ENCODE peak calls at places on chromosomes 1 and 21, in five cellular contexts. P is testis, M is stomach, C is psoas muscle, N is HAP-1. U is an unnamed sample. For H3K36me3, the result is how much of the 10 kb centered on the place peaks cover.

GRCh38 chr1:108814343-108815125 is 42.4 kb downstream of the AKNAD1 start:
- DNase-seq in P (no peak), M (no peak), C (no peak), N (no peak), U (no peak)

GRCh38 chr1:101128211-101128727 is 102.7 kb upstream of the DPH5 start:
- DNase-seq in P (no peak), M (no peak), C (no peak), N (no peak), U (no peak)

GRCh38 chr1:147547065-147547464 is 5.8 kb downstream of the BCL9 start:
- DNase-seq in P (no peak), M (no peak), C (no peak), N (no peak), U (no peak)

GRCh38 chr1:145707183-145707867 is at the start of gene PDZK1:
- DNase-seq in P (no peak), M (no peak), C (no peak), N (no peak), U (peak)

GRCh38 chr1:93172778-93173177 is 7.4 kb downstream of the TMED5 start:
- DNase-seq in P (no peak), M (no peak), C (no peak), N (peak), U (no peak)

GRCh38 chr1:196355206-196355786 is 252.9 kb downstream of the KCNT2 start:
- DNase-seq in P (no peak), M (no peak), C (no peak), N (no peak), U (no peak)

GRCh38 chr1:101291562-101292035 is 54.8 kb downstream of the S1PR1 start:
- DNase-seq in P (peak), M (no peak), C (no peak), N (no peak), U (no peak)

GRCh38 chr1:21779613-21780521 is 3.1 kb downstream of the USP48 start:
- DNase-seq in P (no peak), M (no peak), C (no peak), N (no peak), U (no peak)

GRCh38 chr1:90356991-90357390 is 360.1 kb downstream of the BARHL2 start:
- DNase-seq in P (no peak), M (no peak), C (no peak), N (no peak), U (no peak)

GRCh38 chr1:2209400-2210083 is 15.0 kb upstream of the FAAP20 start:
- DNase-seq in P (no peak), M (no peak), C (peak), N (no peak), U (no peak)

GRCh38 chr1:214445201-214445600 is 106.2 kb downstream of the PTPN14 start:
- DNase-seq in P (no peak), M (no peak), C (no peak), N (no peak), U (no peak)

GRCh38 chr1:94799201-94799600 is 21.0 kb upstream of the SLC44A3 start:
- DNase-seq in P (no peak), M (no peak), C (no peak), N (no peak), U (no peak)

GRCh38 chr21:25421327-25422028 is 185.8 kb downstream of the MRPL39 start:
- DNase-seq in P (peak), M (peak), C (no peak), N (peak), U (no peak)

GRCh38 chr21:27713159-27714109 is 746.5 kb upstream of the ADAMTS5 start:
- DNase-seq in P (no peak), M (peak), C (no peak), N (no peak), U (no peak)

GRCh38 chr1:31155216-31155806 is 84.4 kb downstream of the NKAIN1 start:
- DNase-seq in P (peak), M (peak), C (peak), N (peak), U (peak)

GRCh38 chr1:95369985-95370670 is 136.1 kb downstream of the RWDD3 start:
- DNase-seq in P (peak), M (no peak), C (no peak), N (no peak), U (no peak)

GRCh38 chr1:29539971-29540370 is 303.6 kb downstream of the PTPRU start:
- DNase-seq in P (no peak), M (peak), C (no peak), N (no peak), U (no peak)

GRCh38 chr1:37034301-37035013 is at the start of gene GRIK3:
- DNase-seq in P (peak), M (no peak), C (no peak), N (no peak), U (no peak)

GRCh38 chr1:157766792-157767191 is 10.1 kb downstream of the FCRL2 start:
- DNase-seq in P (no peak), M (no peak), C (no peak), N (no peak), U (no peak)

GRCh38 chr1:56396524-56397067 is 182.8 kb downstream of the PLPP3 start:
- DNase-seq in P (no peak), M (no peak), C (no peak), N (no peak), U (no peak)

GRCh38 chr1:98921817-98922216 is 82.8 kb downstream of the PLPPR5 start:
- DNase-seq in P (no peak), M (no peak), C (no peak), N (no peak), U (no peak)

GRCh38 chr1:17527036-17527914 is 12.2 kb upstream of the ARHGEF10L start:
- DNase-seq in P (peak), M (no peak), C (no peak), N (no peak), U (no peak)

GRCh38 chr1:42038261-42038660 is 114.9 kb upstream of the GUCA2B start:
- DNase-seq in P (no peak), M (no peak), C (no peak), N (no peak), U (no peak)

GRCh38 chr1:98086796-98087195 is 166.0 kb upstream of the DPYD start:
- DNase-seq in P (no peak), M (no peak), C (no peak), N (peak), U (no peak)

GRCh38 chr21:42567861-42568260 is 54.2 kb downstream of the SLC37A1 start:
- DNase-seq in P (peak), M (peak), C (no peak), N (no peak), U (peak)

GRCh38 chr1:19342077-19342775 is 30.1 kb downstream of the SLC66A1 start:
- DNase-seq in P (peak), M (no peak), C (peak), N (no peak), U (no peak)

GRCh38 chr1:236686815-236687160 is 489 bp downstream of the ACTN2 start:
- DNase-seq in P (peak), M (no peak), C (peak), N (peak), U (peak)

GRCh38 chr1:59505596-59506028 is 208.7 kb downstream of the FGGY start:
- DNase-seq in P (no peak), M (no peak), C (no peak), N (peak), U (no peak)

GRCh38 chr1:220579317-220579716 is 51.4 kb downstream of the MARK1 start:
- DNase-seq in P (no peak), M (no peak), C (no peak), N (no peak), U (no peak)

GRCh38 chr1:207820568-207821463 is 69.0 kb downstream of the CD46 start:
- DNase-seq in P (no peak), M (no peak), C (no peak), N (no peak), U (no peak)

GRCh38 chr1:224188286-224188685 is 5.2 kb downstream of the DEGS1 start:
- DNase-seq in P (no peak), M (no peak), C (no peak), N (no peak), U (no peak)

GRCh38 chr1:14626869-14627607 is 28.6 kb downstream of the KAZN start:
- DNase-seq in P (no peak), M (no peak), C (peak), N (peak), U (no peak)

GRCh38 chr1:43272576-43273571 is 3.1 kb downstream of the TMEM125 start:
- DNase-seq in P (no peak), M (peak), C (no peak), N (peak), U (peak)

GRCh38 chr1:184483101-184483813 is 96.4 kb downstream of the C1orf21 start:
- DNase-seq in P (peak), M (peak), C (peak), N (no peak), U (no peak)

GRCh38 chr21:39666681-39667315 is 54.1 kb downstream of the B3GALT5 start:
- DNase-seq in P (no peak), M (no peak), C (no peak), N (no peak), U (no peak)

GRCh38 chr1:1046243-1046642 is 26.3 kb downstream of the AGRN start:
- DNase-seq in P (no peak), M (no peak), C (no peak), N (no peak), U (no peak)
- H3K36me3 ChIP-seq in P (under half), M (half or more), C (under half), N (half or more), U (under half)

GRCh38 chr1:32332290-32333079 is 3.5 kb downstream of the MARCKSL1 start:
- DNase-seq in P (no peak), M (no peak), C (no peak), N (no peak), U (no peak)
- H3K36me3 ChIP-seq in P (under half), M (half or more), C (half or more), N (half or more), U (under half)

GRCh38 chr1:53277326-53277725 is 39.0 kb upstream of the MAGOH start:
- DNase-seq in P (no peak), M (no peak), C (no peak), N (no peak), U (no peak)
- H3K36me3 ChIP-seq in P (under half), M (under half), C (under half), N (under half), U (under half)

DNA sequence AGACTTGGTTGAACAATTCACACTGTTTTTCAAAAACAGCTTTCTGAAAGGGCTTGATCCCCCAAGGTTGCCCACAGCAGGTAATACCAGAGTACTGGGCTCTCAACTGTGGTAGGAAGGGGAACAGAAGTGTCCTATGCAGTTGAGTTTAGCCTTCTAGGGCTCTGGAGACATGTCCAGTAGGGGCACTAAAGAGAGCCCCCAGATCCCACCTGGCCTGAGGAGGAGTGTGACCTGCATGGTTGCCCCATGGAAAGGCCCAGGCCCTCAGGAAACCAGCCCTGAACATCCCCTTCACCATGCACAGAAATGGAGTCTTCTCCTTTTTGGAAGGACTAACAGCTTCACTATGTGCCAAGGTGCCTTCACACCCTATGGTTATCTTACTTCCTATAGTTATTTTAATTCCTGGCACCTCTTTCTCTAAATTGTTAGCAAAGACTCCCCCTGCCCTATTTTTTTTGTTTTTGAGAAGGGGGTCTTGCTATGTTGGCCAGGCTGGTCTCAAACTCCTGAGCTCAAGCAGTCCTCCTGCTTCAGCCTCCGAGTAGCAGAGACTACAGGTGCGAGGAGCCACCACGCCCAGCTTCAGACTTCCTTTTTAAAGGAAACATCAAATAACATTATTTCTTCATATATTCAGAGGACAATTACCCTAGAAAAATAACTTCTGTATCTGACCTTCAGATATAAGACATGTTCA is 16.8 kb upstream of the LSS start:
- DNase-seq in P (no peak), M (no peak), C (no peak), N (no peak), U (no peak)
- H3K36me3 ChIP-seq in P (under half), M (half or more), C (half or more), N (half or more), U (under half)

GRCh38 chr1:54402896-54403295 is 3.3 kb downstream of the SSBP3 start:
- DNase-seq in P (peak), M (peak), C (no peak), N (no peak), U (no peak)
- H3K36me3 ChIP-seq in P (under half), M (under half), C (under half), N (half or more), U (under half)

GRCh38 chr1:35833424-35833823 is 25.6 kb downstream of the AGO4 start:
- DNase-seq in P (no peak), M (no peak), C (no peak), N (no peak), U (no peak)
- H3K36me3 ChIP-seq in P (under half), M (half or more), C (half or more), N (under half), U (under half)

GRCh38 chr1:107689733-107690132 is 275.2 kb downstream of the VAV3 start:
- DNase-seq in P (no peak), M (no peak), C (no peak), N (no peak), U (no peak)
- H3K36me3 ChIP-seq in P (under half), M (under half), C (under half), N (under half), U (under half)

GRCh38 chr1:26555550-26555981 is 26.0 kb downstream of the RPS6KA1 start:
- DNase-seq in P (peak), M (no peak), C (peak), N (no peak), U (no peak)

GRCh38 chr1:26550946-26551345 is 21.4 kb downstream of the RPS6KA1 start:
- DNase-seq in P (no peak), M (no peak), C (no peak), N (no peak), U (no peak)

GRCh38 chr1:26554781-26555180 is 25.2 kb downstream of the RPS6KA1 start:
- DNase-seq in P (no peak), M (no peak), C (no peak), N (no peak), U (no peak)

GRCh38 chr1:26553942-26554682 is 24.6 kb downstream of the RPS6KA1 start:
- DNase-seq in P (no peak), M (no peak), C (no peak), N (no peak), U (no peak)

DNA sequence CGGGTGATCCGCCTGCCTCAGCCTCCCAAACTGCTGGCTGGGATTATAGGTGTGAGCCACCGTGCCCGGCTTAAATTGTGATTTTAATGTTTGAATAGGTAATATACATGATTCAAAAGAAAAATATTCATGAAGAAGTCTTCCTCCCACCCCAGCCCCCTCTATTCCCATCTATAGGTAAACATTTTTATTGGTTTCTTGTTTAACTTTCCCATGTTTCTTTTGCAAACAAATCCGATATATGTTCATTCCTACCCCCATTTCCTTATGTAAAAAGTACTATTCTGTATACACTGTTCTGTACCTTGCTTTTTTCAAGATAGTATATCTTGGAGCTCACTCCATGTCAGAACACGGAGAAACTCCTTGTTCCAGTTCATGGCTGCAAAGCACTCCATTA is 23.2 kb downstream of the RPS6KA1 start:
- DNase-seq in P (no peak), M (no peak), C (no peak), N (no peak), U (no peak)
- H3K36me3 ChIP-seq in P (under half), M (half or more), C (under half), N (under half), U (under half)

U was measured in pancreas.